ENCODE peak calls at places on chromosomes 11 and 22, in five cellular contexts. Q is upper lobe of right lung; H is PC-3; I is GM23338; B is CD4-positive, alpha-beta T cell. C is an unnamed sample.

GRCh38 chr22:39308614-39309363 is 10.6 kb downstream of the RPL3 start:
- DNase-seq in B (no peak), H (peak; percentile 89), I (peak; percentile 48), Q (no peak), C (no peak)

GRCh38 chr22:47739616-47740015 is 977.2 kb downstream of the TBC1D22A start:
- DNase-seq in B (no peak), Q (no peak), H (no peak), I (no peak), C (no peak)

GRCh38 chr11:36818410-36818809 is 220.4 kb upstream of the RAG2 start:
- DNase-seq in B (no peak), I (peak; percentile 17), Q (no peak), H (no peak), C (no peak)

GRCh38 chr11:27875480-27876208 is 175.4 kb upstream of the BDNF start:
- DNase-seq in I (no peak), H (peak; percentile 39), Q (no peak), B (no peak), C (no peak)

GRCh38 chr11:108680267-108680666 is 15.4 kb downstream of the DDX10 start:
- DNase-seq in H (no peak), Q (no peak), I (no peak), B (no peak), C (no peak)

GRCh38 chr11:93567406-93567819 is 24.2 kb upstream of the SMCO4 start:
- DNase-seq in I (no peak), Q (no peak), B (no peak), H (peak; percentile 67), C (no peak)

GRCh38 chr11:134372961-134373360 is 39.1 kb downstream of the B3GAT1 start:
- DNase-seq in B (no peak), H (no peak), I (no peak), Q (peak; percentile 37), C (no peak)

GRCh38 chr11:86954288-86955110 is 696 bp downstream of the FZD4 start:
- DNase-seq in B (no peak), Q (peak; percentile 68), H (no peak), I (peak; percentile 76), C (no peak)

GRCh38 chr11:83583953-83584352 is 297.8 kb upstream of the CCDC90B start:
- DNase-seq in Q (no peak), B (no peak), H (peak; percentile 62), I (no peak), C (no peak)

GRCh38 chr22:17370036-17370765 is 941 bp downstream of the CECR2 start:
- DNase-seq in Q (peak; percentile 70), B (no peak), H (no peak), I (peak; percentile 51), C (peak; percentile 24)

GRCh38 chr11:59062602-59063529 is 23.2 kb upstream of the GLYATL1B start:
- DNase-seq in I (peak; percentile 36), B (no peak), H (no peak), Q (no peak), C (no peak)

GRCh38 chr11:111739299-111739698 is 26.9 kb downstream of the PPP2R1B start:
- DNase-seq in H (no peak), Q (no peak), B (no peak), I (no peak), C (no peak)

GRCh38 chr11:16191212-16191851 is 165.0 kb downstream of the SOX6 start:
- DNase-seq in B (no peak), Q (peak; percentile 46), I (no peak), H (no peak), C (no peak)

GRCh38 chr11:70551323-70552166 is 153.2 kb downstream of the CTTN start:
- DNase-seq in Q (no peak), H (no peak), B (no peak), I (no peak), C (no peak)

GRCh38 chr22:39984006-39984405 is 10.7 kb upstream of the FAM83F start:
- DNase-seq in Q (peak; percentile 6), I (no peak), B (no peak), H (no peak), C (no peak)

GRCh38 chr22:32080904-32081303 is 37.8 kb downstream of the SLC5A1 start:
- DNase-seq in H (peak; percentile 60), B (no peak), Q (no peak), I (peak; percentile 84), C (no peak)

GRCh38 chr11:62081378-62082291 is 42.2 kb upstream of the INCENP start:
- DNase-seq in Q (peak; percentile 84), B (peak; percentile 81), I (peak; percentile 80), H (peak; percentile 89), C (peak; percentile 82)

DNA sequence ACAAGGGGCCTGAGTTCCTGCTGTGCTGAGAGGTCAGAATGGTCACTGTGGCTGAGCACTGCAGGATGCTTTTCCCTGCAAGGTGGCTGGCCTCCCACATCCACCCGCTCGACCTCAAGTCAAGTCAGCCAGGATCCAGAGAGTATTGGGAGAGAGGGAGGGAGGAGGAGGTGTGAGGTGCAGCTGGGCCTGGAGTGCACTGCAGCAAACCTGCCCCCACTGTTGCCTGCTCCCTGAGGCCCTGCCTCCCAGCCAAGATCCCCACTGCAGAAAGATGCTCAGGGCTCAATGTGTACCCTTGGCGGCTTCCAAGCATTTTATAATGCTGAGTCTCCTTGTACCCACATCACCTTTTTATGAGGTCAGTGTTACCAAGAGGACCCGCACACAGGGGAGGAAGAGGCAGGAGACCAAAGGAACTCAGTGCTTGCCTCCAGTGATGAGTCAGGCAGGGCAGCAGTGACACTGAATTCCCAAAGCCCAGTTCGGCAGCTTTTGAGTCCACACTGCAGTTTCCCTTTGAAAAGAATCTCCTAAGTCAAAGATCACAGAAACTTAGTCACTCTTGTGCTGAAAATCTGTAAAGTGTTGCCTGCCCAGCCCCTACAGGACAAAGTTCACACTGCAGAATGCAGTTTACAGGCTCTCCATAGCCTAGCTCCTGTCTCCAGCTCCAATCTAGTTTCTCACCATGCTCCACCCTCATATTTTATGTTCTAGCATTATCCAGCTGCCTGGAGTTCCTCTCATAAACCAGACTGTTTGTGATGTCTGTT is 3.1 kb downstream of the ENDOD1 start:
- DNase-seq in I (peak; percentile 57), Q (no peak), B (peak; percentile 16), H (peak; percentile 92), C (no peak)
- TF ChIP-seq CTCF in I (peak; percentile 54), Q (peak; percentile 50), B (peak; percentile 55), H (peak; percentile 57), C (peak; percentile 61)

GRCh38 chr11:5605849-5606248 is 9.4 kb downstream of the TRIM6 start:
- DNase-seq in H (peak; percentile 59), I (no peak), Q (no peak), B (no peak), C (no peak)
- TF ChIP-seq CTCF in H (no peak), I (no peak), Q (no peak), B (no peak), C (no peak)

GRCh38 chr11:72553748-72554147 is 119.4 kb upstream of the CLPB start:
- DNase-seq in I (peak; percentile 79), Q (peak; percentile 56), B (no peak), H (no peak), C (no peak)
- TF ChIP-seq CTCF in I (peak; percentile 71), Q (peak; percentile 34), B (no peak), H (peak; percentile 44), C (no peak)

GRCh38 chr11:96254854-96255253 is 88.1 kb downstream of the MAML2 start:
- DNase-seq in B (no peak), H (no peak), Q (peak; percentile 65), I (no peak), C (no peak)

GRCh38 chr11:96256604-96257003 is 86.4 kb downstream of the MAML2 start:
- DNase-seq in Q (no peak), B (no peak), H (no peak), I (no peak), C (no peak)

GRCh38 chr11:96257972-96258951 is 84.7 kb downstream of the MAML2 start:
- DNase-seq in I (no peak), H (no peak), B (peak; percentile 27), Q (no peak), C (no peak)

GRCh38 chr11:96256213-96256580 is 86.8 kb downstream of the MAML2 start:
- DNase-seq in I (peak; percentile 36), H (no peak), B (no peak), Q (no peak), C (no peak)

GRCh38 chr11:96257036-96257435 is 86.0 kb downstream of the MAML2 start:
- DNase-seq in H (no peak), B (no peak), Q (no peak), I (no peak), C (no peak)
- TF ChIP-seq CTCF in H (no peak), B (no peak), Q (no peak), I (no peak), C (no peak)